ENCODE peak calls at places on chromosomes 5 and 9, in four cellular contexts. T, P, D and G are unnamed samples.
A peak's percentile ranks its signal among the peaks of the same experiment; 100 is the strongest.

GRCh38 chr9:12933957-12934356 is 159.1 kb downstream of the LURAP1L start:
- DNase-seq in T (no peak), D (no peak), P (no peak), G (no peak)

GRCh38 chr9:75880556-75880955 is 9.9 kb upstream of the PCSK5 start:
- DNase-seq in D (no peak), P (no peak), T (no peak), G (no peak)

GRCh38 chr5:135456238-135457099 is 4.3 kb upstream of the TIFAB start:
- DNase-seq in T (no peak), P (no peak), D (no peak), G (no peak)

GRCh38 chr9:126033318-126033717 is 286.1 kb downstream of the PBX3 start:
- DNase-seq in D (no peak), T (no peak), P (no peak), G (no peak)

GRCh38 chr9:94623253-94623652 is 16.1 kb downstream of the FBP1 start:
- DNase-seq in T (no peak), P (no peak), D (peak; percentile 5), G (no peak)

GRCh38 chr5:58066557-58066956 is 393.3 kb downstream of the PLK2 start:
- DNase-seq in P (no peak), D (no peak), T (no peak), G (no peak)

GRCh38 chr9:125558453-125559084 is 148.4 kb downstream of the MAPKAP1 start:
- DNase-seq in T (peak; percentile 36), D (peak; percentile 65), P (peak; percentile 62), G (peak; percentile 44)

GRCh38 chr5:40877371-40877988 is 31.8 kb upstream of the C7 start:
- DNase-seq in D (no peak), P (no peak), T (no peak), G (no peak)

GRCh38 chr9:76194896-76195295 is 199.3 kb downstream of the RFK start:
- DNase-seq in D (no peak), P (no peak), T (no peak), G (no peak)

GRCh38 chr9:114301798-114302565 is 20.9 kb upstream of the ORM1 start:
- DNase-seq in T (no peak), D (no peak), P (no peak), G (no peak)

GRCh38 chr9:34363619-34364351 is 12.9 kb downstream of the MYORG start:
- DNase-seq in D (no peak), T (no peak), P (no peak), G (no peak)

GRCh38 chr5:128536861-128537305 is 1.2 kb downstream of the FBN2 start:
- DNase-seq in T (no peak), D (no peak), P (no peak), G (no peak)

GRCh38 chr5:152170350-152170749 is 234.7 kb downstream of the NMUR2 start:
- DNase-seq in D (no peak), T (no peak), P (no peak), G (no peak)

GRCh38 chr5:7392401-7393024 is 3.4 kb upstream of the ADCY2 start:
- DNase-seq in T (no peak), P (peak; percentile 6), D (no peak), G (no peak)

GRCh38 chr5:168947212-168947868 is 353.6 kb downstream of the SLIT3 start:
- DNase-seq in D (no peak), P (no peak), T (no peak), G (no peak)

GRCh38 chr9:76637426-76637825 is 126.8 kb upstream of the PCA3 start:
- DNase-seq in T (no peak), P (no peak), D (no peak), G (no peak)

GRCh38 chr9:91423785-91424402 is at the start of gene NFIL3:
- DNase-seq in P (peak; percentile 13), T (peak; percentile 62), D (peak; percentile 46), G (peak; percentile 55)

GRCh38 chr5:20113031-20113685 is 125.2 kb upstream of the CDH18 start:
- DNase-seq in T (no peak), D (no peak), P (peak; percentile 78), G (no peak)

GRCh38 chr9:1759901-1760300 is 255.2 kb upstream of the SMARCA2 start:
- DNase-seq in T (no peak), P (no peak), D (no peak), G (no peak)

GRCh38 chr9:129619787-129620668 is 873 bp downstream of the C9orf50 start:
- DNase-seq in T (no peak), P (no peak), D (no peak), G (no peak)

GRCh38 chr5:154541553-154541952 is 63.5 kb upstream of the HAND1 start:
- DNase-seq in T (no peak), P (no peak), D (no peak), G (no peak)

GRCh38 chr5:158483202-158483870 is 616.4 kb downstream of the EBF1 start:
- DNase-seq in P (no peak), D (no peak), T (no peak), G (no peak)

GRCh38 chr5:75720882-75721281 is 3.6 kb upstream of the POC5 start:
- DNase-seq in P (no peak), D (no peak), T (no peak), G (no peak)

GRCh38 chr9:95696701-95697100 is 178.8 kb upstream of the ERCC6L2 start:
- DNase-seq in P (no peak), T (no peak), D (no peak), G (no peak)

GRCh38 chr5:24385070-24385469 is 259.7 kb downstream of the CDH10 start:
- DNase-seq in T (no peak), D (no peak), P (no peak), G (no peak)

GRCh38 chr9:110101531-110102161 is 106.3 kb downstream of the C9orf152 start:
- DNase-seq in T (no peak), P (no peak), D (no peak), G (no peak)

GRCh38 chr9:70411141-70411929 is 3.1 kb downstream of the KLF9 start:
- DNase-seq in D (no peak), P (no peak), T (peak; percentile 19), G (peak; percentile 64)

GRCh38 chr5:168147536-168148460 is 143.6 kb upstream of the WWC1 start:
- DNase-seq in D (no peak), T (no peak), P (no peak), G (no peak)

GRCh38 chr9:106947097-106947496 is 84.1 kb downstream of the ZNF462 start:
- DNase-seq in T (no peak), D (no peak), P (no peak), G (no peak)

GRCh38 chr5:57033103-57033502 is 81.2 kb upstream of the MIER3 start:
- DNase-seq in T (no peak), D (no peak), P (peak; percentile 20), G (no peak)

GRCh38 chr5:161414896-161415295 is 131.6 kb downstream of the GABRB2 start:
- DNase-seq in D (no peak), P (no peak), T (no peak), G (no peak)

GRCh38 chr5:127236254-127236653 is 54.3 kb upstream of the MEGF10 start:
- DNase-seq in P (no peak), T (no peak), D (no peak), G (no peak)

GRCh38 chr9:130860458-130861316 is 25.6 kb downstream of the ABL1 start:
- DNase-seq in T (no peak), P (no peak), D (no peak), G (no peak)